ENCODE peak calls at places on chromosome X, in six cellular contexts. Z, E, P, D, W and U are unnamed samples. For H3K4me1, the result is how much of the 10 kb centered on the place peaks cover.

GRCh38 chrX:51614353-51614752 is 4.4 kb downstream of the CENPVL3 start:
- DNase-seq in D (no peak), E (peak), Z (no peak), W (peak), P (no peak), U (peak)

GRCh38 chrX:37455381-37455780 is 106.2 kb downstream of the PRRG1 start:
- DNase-seq in E (no peak), P (no peak), W (no peak), Z (no peak), D (no peak), U (no peak)

GRCh38 chrX:71081348-71082148 is 13.4 kb upstream of the SNX12 start:
- DNase-seq in E (peak), D (no peak), W (no peak), Z (no peak), P (no peak), U (no peak)

GRCh38 chrX:110558406-110558805 is 199.8 kb downstream of the RTL9 start:
- DNase-seq in D (no peak), W (no peak), P (no peak), Z (no peak), E (no peak), U (no peak)

GRCh38 chrX:130874751-130875150 is 28.3 kb downstream of the ENOX2 start:
- DNase-seq in D (no peak), W (no peak), P (no peak), E (peak), Z (no peak), U (no peak)

GRCh38 chrX:43313035-43313434 is 343.1 kb upstream of the MAOA start:
- DNase-seq in E (no peak), P (no peak), D (no peak), W (no peak), Z (no peak), U (no peak)

GRCh38 chrX:49884290-49884862 is 5.1 kb downstream of the USP27X start:
- DNase-seq in Z (no peak), W (peak), P (peak), E (peak), D (peak), U (peak)

GRCh38 chrX:102808336-102808735 is 87.8 kb downstream of the GPRASP3 start:
- DNase-seq in D (no peak), P (no peak), E (peak), Z (no peak), W (no peak), U (no peak)

GRCh38 chrX:119477812-119478232 is 9.6 kb downstream of the SLC25A5 start:
- DNase-seq in E (peak), P (peak), W (no peak), D (no peak), Z (no peak), U (no peak)

GRCh38 chrX:70444326-70445196 is at the start of gene DLG3:
- DNase-seq in D (peak), E (peak), Z (no peak), P (no peak), W (peak), U (no peak)

GRCh38 chrX:150212672-150213480 is 150.2 kb upstream of the MAMLD1 start:
- DNase-seq in P (no peak), E (peak), W (peak), Z (no peak), D (no peak), U (no peak)

GRCh38 chrX:130082244-130083106 is 27.8 kb downstream of the ELF4 start:
- DNase-seq in P (peak), Z (peak), D (peak), E (no peak), W (peak), U (peak)

GRCh38 chrX:37765507-37765906 is 14.4 kb upstream of the CYBB start:
- DNase-seq in E (no peak), P (no peak), Z (no peak), W (no peak), D (no peak), U (no peak)

GRCh38 chrX:2928127-2928582 is 984 bp downstream of the ARSD start:
- DNase-seq in P (peak), Z (peak), W (no peak), D (peak), E (peak), U (no peak)

GRCh38 chrX:133859860-133860259 is 125.5 kb downstream of the GPC3 start:
- DNase-seq in W (no peak), E (peak), Z (no peak), D (no peak), P (no peak), U (no peak)

GRCh38 chrX:42739771-42740170 is 38.2 kb downstream of the PPP1R2C start:
- DNase-seq in D (no peak), Z (no peak), W (no peak), P (no peak), E (no peak), U (no peak)

GRCh38 chrX:57772637-57773036 is 92.6 kb upstream of the NLRP2B start:
- DNase-seq in E (no peak), W (peak), P (no peak), D (no peak), Z (no peak), U (no peak)

GRCh38 chrX:106752101-106752678 is 25.7 kb downstream of the RNF128 start:
- DNase-seq in P (no peak), E (peak), Z (no peak), D (no peak), W (peak), U (no peak)

GRCh38 chrX:56947695-56948094 is 47.6 kb downstream of the SPIN3 start:
- DNase-seq in D (no peak), P (no peak), E (peak), Z (no peak), W (no peak), U (no peak)

GRCh38 chrX:22206781-22207180 is 65.9 kb upstream of the CBLL2 start:
- DNase-seq in E (no peak), P (no peak), Z (no peak), W (no peak), D (no peak), U (no peak)

GRCh38 chrX:3268804-3269203 is 77.6 kb downstream of the MXRA5 start:
- DNase-seq in Z (no peak), P (no peak), E (peak), W (no peak), D (no peak), U (no peak)

GRCh38 chrX:110748256-110748811 is 47.3 kb downstream of the CHRDL1 start:
- DNase-seq in Z (no peak), D (no peak), P (no peak), W (peak), E (no peak), U (no peak)

GRCh38 chrX:142854970-142855369 is 170.8 kb upstream of the SPANXN4 start:
- DNase-seq in W (no peak), Z (no peak), P (no peak), D (no peak), E (no peak), U (no peak)

GRCh38 chrX:140034916-140035315 is 69.6 kb upstream of the CXorf66 start:
- DNase-seq in Z (no peak), W (peak), E (no peak), D (no peak), P (no peak), U (no peak)

GRCh38 chrX:16678689-16679088 is 28.7 kb downstream of the S100G start:
- DNase-seq in W (no peak), P (no peak), D (no peak), E (no peak), Z (no peak), U (no peak)

GRCh38 chrX:125378205-125378604 is 58.5 kb downstream of the TEX13C start:
- DNase-seq in Z (no peak), P (no peak), E (no peak), D (no peak), W (no peak), U (no peak)

GRCh38 chrX:68835104-68835442 is 6.3 kb downstream of the EFNB1 start:
- DNase-seq in D (peak), E (no peak), W (no peak), P (no peak), Z (no peak), U (no peak)

GRCh38 chrX:15761564-15762191 is 23.6 kb downstream of the CA5B start:
- DNase-seq in D (no peak), P (no peak), W (peak), Z (no peak), E (peak), U (no peak)

GRCh38 chrX:39337461-39337860 is 536.2 kb downstream of the MID1IP1 start:
- DNase-seq in E (no peak), Z (no peak), P (no peak), D (no peak), W (no peak), U (no peak)
- H3K27ac ChIP-seq in E (no peak), Z (peak), P (peak), D (peak), W (no peak), U (peak)

GRCh38 chrX:151396827-151397740 is at the start of gene VMA21:
- DNase-seq in P (peak), W (peak), Z (peak), E (peak), D (peak), U (peak)
- H3K4me1 ChIP-seq in P (under half), W (under half), Z (under half), E (under half), D (under half), U (under half)

GRCh38 chrX:19990225-19990518 is 689 bp downstream of the BCLAF3 start:
- DNase-seq in E (no peak), Z (no peak), W (peak), P (no peak), D (peak), U (no peak)
- H3K27ac ChIP-seq in E (peak), Z (peak), W (peak), P (peak), D (peak), U (peak)

DNA sequence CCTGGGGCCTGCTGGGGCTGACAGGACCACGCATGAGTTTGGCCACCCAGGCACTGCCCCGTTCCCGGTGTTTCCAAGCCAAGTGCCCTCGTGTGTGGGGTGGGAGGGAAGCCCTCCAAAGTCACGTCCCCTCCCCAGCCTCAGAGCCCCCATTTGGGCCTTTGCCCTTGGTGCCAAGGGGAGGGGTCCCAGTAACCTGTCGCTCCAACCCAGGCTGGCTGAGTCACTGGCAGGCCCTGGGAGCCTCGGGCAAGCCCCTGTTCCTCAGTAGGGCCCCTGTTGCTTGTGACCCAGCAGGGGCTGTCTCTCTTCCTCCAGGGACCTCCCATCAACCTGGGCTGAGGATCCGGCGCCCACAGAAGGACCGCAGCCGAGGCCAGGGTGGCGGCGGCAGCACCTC is 10.7 kb upstream of the HAUS7 start:
- DNase-seq in E (no peak), W (no peak), Z (no peak), P (no peak), D (no peak), U (no peak)
- H3K4me1 ChIP-seq in E (under half), W (under half), Z (under half), P (under half), D (under half), U (under half)

GRCh38 chrX:52988985-52989917 is 30.9 kb upstream of the FAM156A start:
- DNase-seq in W (no peak), E (no peak), P (no peak), D (no peak), Z (peak), U (no peak)
- H3K27ac ChIP-seq in W (no peak), E (no peak), P (no peak), D (peak), Z (peak), U (no peak)

GRCh38 chrX:1462110-1462509 is 9.4 kb upstream of the ASMTL start:
- DNase-seq in D (no peak), W (no peak), P (no peak), E (no peak), Z (no peak), U (no peak)
- H3K4me1 ChIP-seq in D (under half), W (under half), P (under half), E (under half), Z (under half), U (half or more)

DNA sequence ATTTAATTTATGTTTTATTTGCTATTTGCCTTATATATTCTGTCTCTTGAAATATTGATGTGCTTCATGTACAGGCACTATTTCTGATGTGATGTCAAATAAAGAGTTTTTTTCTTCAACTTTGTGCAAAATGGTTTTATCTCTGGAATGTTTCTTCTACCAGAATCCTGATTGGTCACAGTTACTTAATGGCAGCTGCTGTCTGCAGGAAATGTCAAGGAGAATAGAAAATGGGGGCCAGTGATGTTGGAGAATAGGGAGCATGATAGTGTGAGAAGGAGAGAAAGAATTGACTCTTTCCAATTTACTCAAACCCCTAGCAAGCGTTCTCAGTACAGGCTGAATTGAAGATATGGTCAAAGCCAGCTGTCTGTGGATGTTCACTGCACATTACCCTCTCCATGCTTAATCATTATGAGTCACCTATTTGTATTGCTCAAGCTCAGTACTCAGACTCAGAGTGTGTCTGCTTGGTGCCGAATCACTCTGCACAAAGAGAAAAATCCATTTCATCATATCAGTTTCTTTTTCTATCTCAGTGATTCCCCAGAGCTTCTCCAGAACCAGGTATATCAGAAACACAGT is 57.8 kb upstream of the FAM47B start:
- DNase-seq in W (no peak), D (no peak), Z (no peak), P (no peak), E (peak), U (no peak)
- H3K27ac ChIP-seq in W (no peak), D (no peak), Z (no peak), P (no peak), E (no peak), U (no peak)